ENCODE peak calls at places on chromosome 4, in five cellular contexts. One of them, this sample, is unnamed.

GRCh38 chr4:149426461-149426860 is 389.2 kb downstream of the IQCM start:
- DNase-seq in brain microvascular endothelial cell: peak
- DNase-seq in GM12878: no peak
- DNase-seq in ovary: no peak
- DNase-seq in suprapubic skin: no peak
- DNase-seq in this sample: no peak

GRCh38 chr4:100414016-100414790 is 103.6 kb downstream of the EMCN start:
- DNase-seq in ovary: no peak
- DNase-seq in suprapubic skin: no peak
- DNase-seq in brain microvascular endothelial cell: no peak
- DNase-seq in GM12878: no peak
- DNase-seq in this sample: peak

GRCh38 chr4:151807220-151807619 is 46.4 kb upstream of the GATB start:
- DNase-seq in GM12878: no peak
- DNase-seq in brain microvascular endothelial cell: no peak
- DNase-seq in suprapubic skin: peak
- DNase-seq in ovary: no peak
- DNase-seq in this sample: no peak

GRCh38 chr4:48905363-48906015 is 1.1 kb downstream of the OCIAD2 start:
- DNase-seq in suprapubic skin: no peak
- DNase-seq in ovary: no peak
- DNase-seq in GM12878: no peak
- DNase-seq in brain microvascular endothelial cell: peak
- DNase-seq in this sample: no peak

GRCh38 chr4:36812153-36812552 is 432.4 kb upstream of the NWD2 start:
- DNase-seq in GM12878: no peak
- DNase-seq in suprapubic skin: no peak
- DNase-seq in ovary: no peak
- DNase-seq in brain microvascular endothelial cell: no peak
- DNase-seq in this sample: no peak

GRCh38 chr4:12724520-12724919 is 759.6 kb downstream of the RAB28 start:
- DNase-seq in suprapubic skin: no peak
- DNase-seq in GM12878: no peak
- DNase-seq in ovary: no peak
- DNase-seq in brain microvascular endothelial cell: no peak
- DNase-seq in this sample: no peak

GRCh38 chr4:169070071-169070894 is 60.2 kb upstream of the CBR4 start:
- DNase-seq in brain microvascular endothelial cell: peak
- DNase-seq in ovary: peak
- DNase-seq in suprapubic skin: no peak
- DNase-seq in GM12878: no peak
- DNase-seq in this sample: no peak

GRCh38 chr4:173181769-173182374 is 13.3 kb downstream of the GALNT7 start:
- DNase-seq in brain microvascular endothelial cell: peak
- DNase-seq in GM12878: no peak
- DNase-seq in suprapubic skin: no peak
- DNase-seq in ovary: no peak
- DNase-seq in this sample: no peak

GRCh38 chr4:666822-667544 is 7.1 kb downstream of the ATP5ME start:
- DNase-seq in ovary: no peak
- DNase-seq in brain microvascular endothelial cell: no peak
- DNase-seq in suprapubic skin: no peak
- DNase-seq in GM12878: no peak
- DNase-seq in this sample: no peak

GRCh38 chr4:40769266-40769665 is 19.5 kb downstream of the NSUN7 start:
- DNase-seq in brain microvascular endothelial cell: no peak
- DNase-seq in GM12878: no peak
- DNase-seq in ovary: no peak
- DNase-seq in suprapubic skin: no peak
- DNase-seq in this sample: no peak
- H3K27ac ChIP-seq in brain microvascular endothelial cell: no peak
- H3K27ac ChIP-seq in GM12878: no peak
- H3K27ac ChIP-seq in ovary: no peak
- H3K27ac ChIP-seq in suprapubic skin: no peak
- H3K27ac ChIP-seq in this sample: no peak

DNA sequence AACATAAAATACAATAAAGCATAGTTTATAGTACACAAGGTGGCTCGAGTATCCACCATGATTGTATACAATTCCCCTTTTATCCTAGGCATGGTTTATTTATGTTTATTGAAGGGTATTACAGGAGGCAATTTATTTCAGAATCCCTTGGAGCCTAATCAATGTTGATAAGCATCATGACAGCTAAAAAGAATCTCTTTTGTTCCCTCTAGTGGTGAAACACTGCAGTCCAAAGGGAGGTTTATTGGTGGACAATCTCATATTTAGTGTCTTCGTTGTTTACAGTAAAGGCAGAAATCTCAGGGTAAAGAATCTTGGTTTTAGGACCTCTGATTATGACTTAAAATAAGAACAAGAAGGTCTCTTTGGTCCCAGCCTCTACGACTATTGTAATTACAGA is 1712.5 kb downstream of the C4orf33 start:
- DNase-seq in ovary: no peak
- DNase-seq in GM12878: no peak
- DNase-seq in brain microvascular endothelial cell: peak
- DNase-seq in suprapubic skin: no peak
- DNase-seq in this sample: no peak
- TF ChIP-seq CTCF in ovary: no peak
- TF ChIP-seq CTCF in GM12878: peak
- TF ChIP-seq CTCF in brain microvascular endothelial cell: peak
- TF ChIP-seq CTCF in suprapubic skin: no peak
- TF ChIP-seq CTCF in this sample: no peak

DNA sequence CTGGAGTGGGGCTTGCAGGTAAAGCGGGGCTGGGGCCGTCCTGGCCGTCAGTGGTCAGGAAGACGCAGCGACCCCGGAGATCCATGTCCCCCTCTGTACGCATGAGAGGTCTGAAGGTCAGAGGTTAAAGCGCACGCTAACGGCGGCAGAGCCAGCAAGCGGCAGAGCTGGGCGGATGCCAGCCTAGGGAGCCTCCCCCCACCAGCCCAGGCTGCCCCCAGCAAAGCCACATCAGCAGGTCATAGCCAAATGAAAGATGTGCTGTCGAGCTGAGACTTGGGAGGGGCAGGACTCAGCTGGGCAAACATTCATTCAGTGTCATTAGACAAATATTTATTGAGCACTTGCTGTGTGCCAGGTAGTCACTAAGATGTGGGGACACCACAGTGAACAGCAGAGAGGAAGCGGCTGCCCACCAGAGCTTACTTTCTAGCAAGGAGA is 593 bp upstream of the JAKMIP1 start:
- DNase-seq in brain microvascular endothelial cell: no peak
- DNase-seq in suprapubic skin: no peak
- DNase-seq in GM12878: no peak
- DNase-seq in ovary: no peak
- DNase-seq in this sample: no peak
- H3K4me3 ChIP-seq in brain microvascular endothelial cell: no peak
- H3K4me3 ChIP-seq in suprapubic skin: peak
- H3K4me3 ChIP-seq in GM12878: peak
- H3K4me3 ChIP-seq in ovary: peak
- H3K4me3 ChIP-seq in this sample: no peak

DNA sequence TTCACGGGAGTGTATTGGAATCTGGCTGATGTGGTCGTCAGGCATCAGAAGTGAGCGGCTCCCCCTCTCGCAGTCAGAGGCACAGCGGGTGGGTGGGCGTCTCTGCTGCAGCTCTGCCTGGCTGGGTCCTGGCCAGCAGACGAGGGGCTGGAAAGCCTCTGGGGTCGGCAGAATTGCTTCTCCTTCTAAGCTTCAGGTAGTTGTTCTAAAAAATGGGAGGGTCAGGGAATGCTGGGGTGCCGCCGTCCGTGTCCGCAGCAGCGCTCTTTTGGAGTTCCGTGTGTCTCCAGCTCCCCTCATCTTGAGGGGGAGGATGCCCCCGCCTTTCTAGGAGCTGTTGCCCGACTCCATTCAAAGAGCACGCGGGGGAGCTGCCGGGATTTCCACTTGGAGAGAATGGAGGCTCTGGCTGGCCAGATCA is 70.2 kb upstream of the HGFAC start:
- DNase-seq in brain microvascular endothelial cell: no peak
- DNase-seq in ovary: peak
- DNase-seq in GM12878: no peak
- DNase-seq in suprapubic skin: no peak
- DNase-seq in this sample: no peak
- H3K27ac ChIP-seq in brain microvascular endothelial cell: peak
- H3K27ac ChIP-seq in ovary: no peak
- H3K27ac ChIP-seq in GM12878: no peak
- H3K27ac ChIP-seq in suprapubic skin: no peak
- H3K27ac ChIP-seq in this sample: no peak

DNA sequence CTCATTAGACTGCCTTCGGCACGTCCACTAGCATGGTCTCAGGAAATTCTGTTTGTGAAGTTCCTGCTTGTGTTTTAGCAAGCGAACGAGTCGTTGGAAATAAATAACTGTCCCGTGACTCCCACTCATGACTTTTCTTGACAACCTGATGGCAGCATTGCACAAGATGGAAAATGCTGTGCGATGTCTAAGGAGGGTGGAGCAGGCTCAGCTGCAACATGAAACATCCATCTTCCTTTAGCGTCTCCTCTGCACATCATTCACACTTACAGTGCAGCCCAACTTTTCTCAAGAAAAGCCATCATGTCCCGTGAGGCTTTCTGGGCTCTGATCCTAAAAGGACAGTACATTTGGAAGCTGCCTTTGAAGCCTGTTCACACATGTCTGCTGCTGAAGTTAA is 328.9 kb upstream of the ZFP42 start:
- DNase-seq in brain microvascular endothelial cell: no peak
- DNase-seq in suprapubic skin: peak
- DNase-seq in ovary: no peak
- DNase-seq in GM12878: no peak
- DNase-seq in this sample: no peak
- TF ChIP-seq CTCF in brain microvascular endothelial cell: no peak
- TF ChIP-seq CTCF in suprapubic skin: no peak
- TF ChIP-seq CTCF in ovary: no peak
- TF ChIP-seq CTCF in GM12878: no peak
- TF ChIP-seq CTCF in this sample: no peak

GRCh38 chr4:129278868-129279267 is 182.9 kb downstream of the C4orf33 start:
- DNase-seq in GM12878: no peak
- DNase-seq in brain microvascular endothelial cell: no peak
- DNase-seq in ovary: no peak
- DNase-seq in suprapubic skin: no peak
- DNase-seq in this sample: no peak
- H3K4me3 ChIP-seq in GM12878: no peak
- H3K4me3 ChIP-seq in brain microvascular endothelial cell: no peak
- H3K4me3 ChIP-seq in ovary: no peak
- H3K4me3 ChIP-seq in suprapubic skin: no peak
- H3K4me3 ChIP-seq in this sample: no peak

GRCh38 chr4:101696276-101697010 is 94.1 kb upstream of the BANK1 start:
- DNase-seq in GM12878: no peak
- DNase-seq in suprapubic skin: no peak
- DNase-seq in brain microvascular endothelial cell: no peak
- DNase-seq in ovary: no peak
- DNase-seq in this sample: no peak
- H3K27ac ChIP-seq in GM12878: no peak
- H3K27ac ChIP-seq in suprapubic skin: no peak
- H3K27ac ChIP-seq in brain microvascular endothelial cell: no peak
- H3K27ac ChIP-seq in ovary: no peak
- H3K27ac ChIP-seq in this sample: no peak